ENCODE peak calls at places on chromosomes 5 and 9, in seven cellular contexts. P, J, L, B, R, V and D are unnamed samples.

GRCh38 chr9:91659529-91660294 is 236.1 kb upstream of the NFIL3 start:
- DNase-seq in L (no peak), R (no peak), P (peak), V (no peak), J (peak), B (no peak), D (peak)

GRCh38 chr9:136011703-136012496 is 50.7 kb upstream of the UBAC1 start:
- DNase-seq in J (peak), V (peak), R (no peak), P (no peak), L (peak), B (peak), D (peak)

GRCh38 chr5:107672212-107673105 is 1.7 kb upstream of the EFNA5 start:
- DNase-seq in L (peak), R (peak), V (peak), B (peak), P (peak), J (peak), D (no peak)

GRCh38 chr9:9585920-9586319 is 1026.9 kb downstream of the PTPRD start:
- DNase-seq in V (no peak), B (no peak), J (no peak), L (no peak), P (no peak), R (no peak), D (no peak)

GRCh38 chr5:10297646-10298204 is 10.0 kb downstream of the CMBL start:
- DNase-seq in P (no peak), B (no peak), V (no peak), J (no peak), R (peak), L (no peak), D (no peak)

GRCh38 chr5:54785729-54786548 is 199.5 kb downstream of the ESM1 start:
- DNase-seq in L (no peak), J (peak), V (peak), B (no peak), P (peak), R (no peak), D (no peak)

GRCh38 chr5:154541553-154541952 is 63.5 kb upstream of the HAND1 start:
- DNase-seq in R (no peak), P (no peak), B (no peak), V (no peak), J (no peak), L (no peak), D (peak)

GRCh38 chr5:23994581-23995370 is 487.4 kb downstream of the PRDM9 start:
- DNase-seq in B (peak), R (no peak), V (no peak), L (no peak), P (no peak), J (no peak), D (no peak)

GRCh38 chr9:136992819-136993369 is 672 bp downstream of the PAXX start:
- DNase-seq in V (no peak), L (no peak), B (no peak), P (no peak), R (no peak), J (no peak), D (no peak)

GRCh38 chr5:66410056-66410455 is 186.1 kb upstream of the MAST4 start:
- DNase-seq in R (no peak), J (peak), B (no peak), V (no peak), P (no peak), L (no peak), D (no peak)

GRCh38 chr9:89377411-89377810 is 59.1 kb downstream of the SECISBP2 start:
- DNase-seq in P (no peak), V (no peak), R (no peak), B (no peak), J (no peak), L (no peak), D (no peak)

GRCh38 chr5:178385472-178385853 is 152.9 kb upstream of the PHYKPL start:
- DNase-seq in B (no peak), V (no peak), R (no peak), P (no peak), J (peak), L (no peak), D (no peak)

GRCh38 chr5:136193396-136193935 is 504 bp upstream of the SMIM32 start:
- DNase-seq in V (no peak), R (no peak), L (no peak), J (peak), B (no peak), P (no peak), D (no peak)

GRCh38 chr5:58598440-58598839 is 15.6 kb downstream of the RAB3C start:
- DNase-seq in B (no peak), L (no peak), J (no peak), V (no peak), P (no peak), R (no peak), D (no peak)

GRCh38 chr9:110543631-110544051 is 35.9 kb downstream of the SVEP1 start:
- DNase-seq in V (no peak), P (no peak), B (no peak), L (no peak), R (no peak), J (no peak), D (no peak)

GRCh38 chr5:125142439-125142838 is 396.0 kb upstream of the ZNF608 start:
- DNase-seq in P (no peak), B (no peak), V (no peak), J (no peak), R (no peak), L (no peak), D (no peak)

GRCh38 chr5:150278046-150278760 is 11.4 kb downstream of the CAMK2A start:
- DNase-seq in J (no peak), B (no peak), R (no peak), V (no peak), P (no peak), L (no peak), D (no peak)

GRCh38 chr5:179823937-179824744 is 3.4 kb downstream of the SQSTM1 start:
- DNase-seq in R (no peak), J (no peak), V (no peak), P (no peak), B (no peak), L (no peak), D (no peak)

DNA sequence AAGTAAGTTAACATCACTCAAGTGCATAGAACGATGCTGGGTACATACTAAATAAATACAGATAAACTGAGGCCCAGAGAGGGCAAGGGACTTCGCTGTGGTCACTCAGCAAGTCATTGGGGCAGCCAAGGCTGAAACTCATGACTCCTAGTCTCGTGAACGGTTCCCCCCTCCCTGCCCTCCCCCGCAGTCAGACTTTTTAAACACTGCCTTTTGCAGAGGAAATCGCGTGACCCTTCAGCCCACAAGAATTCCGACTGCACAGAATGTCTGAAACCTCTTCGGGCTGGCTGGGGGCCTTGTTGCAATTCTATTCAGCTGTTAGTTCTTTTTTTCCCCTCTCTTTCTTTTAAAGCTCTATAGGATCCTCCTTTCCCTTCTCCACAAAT is 28.1 kb downstream of the NEK6 start:
- DNase-seq in J (no peak), B (no peak), R (no peak), V (peak), L (peak), P (peak), D (peak)
- TF ChIP-seq POLR2AphosphoS5 in J (no peak), B (no peak), R (no peak), V (no peak), L (no peak), P (no peak), D (peak)

DNA sequence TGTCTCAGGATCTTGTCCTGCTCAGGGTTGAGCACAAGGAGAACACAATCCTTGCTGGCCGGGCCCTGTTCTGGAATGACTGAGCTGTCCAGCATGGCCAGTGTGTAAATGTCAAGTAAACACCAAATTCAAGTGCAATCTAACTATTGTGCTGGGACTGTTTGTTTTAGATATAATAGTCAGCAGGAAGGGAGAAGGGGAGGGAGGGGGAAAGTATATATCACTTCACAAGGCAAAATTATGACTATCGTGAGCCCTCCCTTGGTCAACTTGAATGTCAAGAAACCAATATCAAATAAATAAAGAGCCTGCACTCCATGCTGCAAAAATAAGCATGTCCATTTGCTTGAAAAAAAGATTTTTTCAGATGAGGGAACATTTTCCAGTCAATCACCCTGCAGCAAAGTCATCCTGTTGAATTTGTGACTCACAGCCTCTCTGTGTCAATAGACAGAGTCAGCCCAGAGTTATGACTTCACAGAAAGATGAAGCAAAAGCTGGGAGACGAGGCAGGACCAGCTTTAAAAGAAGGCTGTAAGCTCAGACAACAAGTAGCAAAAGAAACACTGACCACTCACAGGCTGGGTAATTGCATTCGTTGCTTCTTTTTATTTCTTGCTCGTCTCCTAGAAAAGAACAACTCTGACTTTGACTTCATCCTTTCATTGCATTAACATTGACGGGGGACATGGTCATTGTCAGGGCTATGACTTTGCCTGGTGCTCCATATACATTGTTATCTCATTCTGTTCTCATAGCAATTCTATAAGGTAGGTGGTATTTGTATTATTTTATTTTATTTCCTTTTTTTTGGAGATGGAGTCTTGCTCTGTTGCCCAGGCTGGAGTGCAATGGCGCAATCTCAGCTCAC is 15.3 kb upstream of the KLF4 start:
- DNase-seq in B (peak), V (peak), L (peak), J (no peak), P (no peak), R (no peak), D (no peak)
- TF ChIP-seq EP300 in B (no peak), V (no peak), L (no peak), J (peak), P (no peak), R (no peak), D (no peak)

DNA sequence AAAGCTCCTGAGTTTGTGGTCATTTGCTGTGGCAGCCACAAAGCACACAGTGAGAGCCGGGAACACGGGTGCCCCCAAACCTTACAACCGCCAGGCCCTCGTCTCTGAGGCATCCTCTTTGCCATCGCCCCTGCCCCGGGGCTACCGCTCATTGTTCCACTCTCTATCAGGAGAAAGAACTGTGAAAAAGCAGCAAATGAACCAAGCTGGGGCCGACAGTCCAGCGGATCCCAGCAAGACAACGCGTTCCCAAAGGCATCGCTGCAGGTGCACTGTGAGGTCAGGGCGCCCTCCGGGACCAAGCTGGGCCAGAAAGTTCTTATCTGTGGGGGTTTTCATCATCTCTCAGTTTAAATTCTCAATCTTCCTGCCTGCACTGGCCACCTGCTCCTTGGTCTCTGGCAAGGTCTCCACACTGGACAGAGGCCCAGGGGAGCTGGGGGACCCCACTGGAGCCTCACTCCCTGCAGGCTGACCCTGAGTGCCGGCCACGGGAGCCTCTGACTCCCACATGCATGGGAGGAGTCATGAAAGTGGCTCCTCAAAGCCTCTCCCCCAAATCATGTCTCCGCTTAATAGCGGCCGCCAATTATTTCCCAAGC is 32.1 kb downstream of the VAV2 start:
- DNase-seq in J (no peak), L (no peak), P (no peak), R (no peak), B (no peak), V (no peak), D (no peak)
- H3K4me3 ChIP-seq in J (no peak), L (no peak), P (no peak), R (no peak), B (no peak), V (no peak), D (no peak)

GRCh38 chr5:126526493-126526892 is 68.5 kb downstream of the ALDH7A1 start:
- DNase-seq in L (no peak), P (no peak), J (no peak), V (no peak), B (no peak), R (no peak), D (no peak)

GRCh38 chr5:126523818-126524522 is 71.0 kb downstream of the ALDH7A1 start:
- DNase-seq in P (no peak), R (no peak), V (no peak), L (no peak), J (no peak), B (no peak), D (no peak)

GRCh38 chr5:126527892-126528291 is 67.1 kb downstream of the ALDH7A1 start:
- DNase-seq in B (no peak), P (peak), V (no peak), J (no peak), L (no peak), R (peak), D (no peak)

GRCh38 chr5:126527158-126527557 is 67.9 kb downstream of the ALDH7A1 start:
- DNase-seq in J (no peak), V (no peak), R (no peak), P (no peak), L (no peak), B (no peak), D (no peak)

GRCh38 chr5:126525630-126526245 is 69.3 kb downstream of the ALDH7A1 start:
- DNase-seq in P (no peak), B (peak), J (no peak), V (peak), L (peak), R (peak), D (no peak)
- TF ChIP-seq POLR2AphosphoS5 in P (no peak), B (peak), J (no peak), V (peak), L (peak), R (no peak), D (peak)

GRCh38 chr5:148972958-148973357 is 89.9 kb downstream of the SH3TC2 start:
- DNase-seq in P (no peak), R (no peak), L (peak), V (no peak), B (peak), J (no peak), D (no peak)
- TF ChIP-seq EP300 in P (no peak), R (no peak), L (no peak), V (no peak), B (no peak), J (peak), D (no peak)

GRCh38 chr5:40909233-40909632 is at the start of gene C7:
- DNase-seq in L (no peak), P (no peak), R (no peak), V (no peak), B (peak), J (peak), D (no peak)
- H3K4me3 ChIP-seq in L (peak), P (no peak), R (no peak), V (peak), B (peak), J (peak), D (peak)

GRCh38 chr5:112857866-112858265 is 3.2 kb upstream of the SRP19 start:
- DNase-seq in J (no peak), L (no peak), B (no peak), V (no peak), P (no peak), R (no peak), D (no peak)

GRCh38 chr5:112863549-112863948 is 2.5 kb downstream of the SRP19 start:
- DNase-seq in P (no peak), V (no peak), J (no peak), B (no peak), R (no peak), L (peak), D (no peak)

GRCh38 chr5:112861638-112861985 is 525 bp downstream of the SRP19 start:
- DNase-seq in V (no peak), L (no peak), J (no peak), R (no peak), B (no peak), P (no peak), D (no peak)

GRCh38 chr5:112862085-112862484 is 998 bp downstream of the SRP19 start:
- DNase-seq in J (peak), V (no peak), B (peak), P (peak), L (no peak), R (no peak), D (no peak)

DNA sequence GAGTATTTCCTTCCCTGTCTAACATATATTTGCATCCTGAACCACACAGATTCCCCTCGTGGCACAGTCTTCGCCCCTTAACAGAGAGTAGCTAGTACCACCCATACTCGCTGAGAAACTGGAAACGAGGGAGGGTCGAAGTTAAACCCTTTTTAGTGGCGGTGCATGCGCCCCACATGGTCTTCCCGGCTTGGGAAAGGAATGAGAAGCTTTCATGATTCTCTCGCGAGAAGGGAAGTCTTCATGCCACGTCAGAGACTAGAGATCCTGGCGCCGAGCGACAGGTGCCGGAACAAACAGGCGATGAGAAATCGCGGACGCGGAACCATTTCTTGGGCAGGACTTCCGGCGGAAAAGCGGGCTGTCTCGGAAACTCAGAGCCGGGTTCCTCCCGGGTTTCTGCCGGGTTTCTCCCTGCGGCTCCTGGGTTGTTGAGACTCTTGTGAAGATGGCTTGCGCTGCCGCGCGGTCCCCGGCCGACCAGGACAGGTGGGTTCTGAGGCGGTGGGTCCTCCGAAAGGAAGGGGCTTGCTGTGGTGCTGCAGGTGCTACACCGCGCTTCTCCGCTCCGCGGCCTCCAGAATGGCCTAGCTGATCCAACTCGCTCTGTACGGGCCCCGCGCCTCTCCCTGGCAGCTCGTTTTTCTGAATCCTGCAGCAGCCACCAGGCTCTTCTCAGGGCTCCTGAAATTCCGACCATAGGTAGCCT is at the start of gene SRP19:
- DNase-seq in P (peak), J (peak), B (peak), V (peak), L (peak), R (peak), D (peak)
- TF ChIP-seq POLR2AphosphoS5 in P (peak), J (peak), B (peak), V (no peak), L (peak), R (peak), D (peak)

GRCh38 chr9:35700031-35700430 is 10.3 kb upstream of the TPM2 start:
- DNase-seq in V (no peak), L (no peak), P (no peak), B (no peak), R (no peak), J (no peak), D (no peak)

GRCh38 chr9:35695801-35696420 is 6.2 kb upstream of the TPM2 start:
- DNase-seq in B (no peak), R (no peak), P (no peak), J (no peak), L (peak), V (no peak), D (no peak)

GRCh38 chr9:35698231-35698630 is 8.5 kb upstream of the TPM2 start:
- DNase-seq in R (no peak), V (no peak), P (no peak), J (no peak), B (no peak), L (no peak), D (no peak)

GRCh38 chr9:35697486-35697885 is 7.8 kb upstream of the TPM2 start:
- DNase-seq in V (no peak), P (no peak), L (no peak), J (no peak), B (no peak), R (no peak), D (no peak)

DNA sequence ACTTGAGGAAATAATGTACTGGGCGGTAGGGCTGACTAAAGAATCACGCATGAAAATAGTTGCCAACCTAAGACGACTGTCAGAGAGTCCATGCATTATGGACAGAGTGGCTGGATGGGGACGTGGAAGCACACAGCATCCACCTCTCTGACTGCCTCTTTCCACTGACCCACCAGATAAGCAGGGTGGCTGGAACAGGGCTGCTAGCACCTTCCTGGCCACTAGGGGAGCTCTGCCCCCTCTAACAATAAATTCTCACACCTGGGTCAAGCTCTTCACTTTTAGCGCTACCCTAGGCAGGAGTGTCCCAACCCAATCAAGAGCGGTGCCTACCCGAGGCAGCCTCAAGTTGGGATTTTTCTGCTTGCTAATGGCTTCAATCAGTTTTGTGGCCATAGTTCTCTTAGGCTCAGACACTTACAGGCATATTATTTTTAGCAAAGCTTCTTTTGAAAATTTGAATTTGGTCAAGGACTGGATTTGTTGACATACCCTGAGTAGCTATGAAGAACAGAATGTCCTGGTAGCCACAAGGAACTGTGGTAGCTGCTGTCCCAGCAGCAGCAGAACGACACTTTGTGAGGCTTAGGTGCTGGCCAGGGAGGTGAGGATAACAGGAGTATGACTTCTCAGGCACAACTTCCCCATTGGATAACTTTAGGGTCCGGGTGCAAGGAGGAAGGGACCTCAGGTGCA is 6.9 kb upstream of the TPM2 start:
- DNase-seq in R (no peak), P (peak), B (peak), J (peak), V (peak), L (peak), D (peak)
- TF ChIP-seq EP300 in R (peak), P (no peak), B (no peak), J (no peak), V (peak), L (peak), D (peak)